ENCODE peak calls at places on chromosomes 1 and 21, in eight cellular contexts. One of them, this sample, is unnamed.

GRCh38 chr1:151574575-151575529 is 34.7 kb downstream of the TUFT1 start:
- DNase-seq in IMR-90: peak; percentile 87
- DNase-seq in cardiac muscle cell: no peak
- DNase-seq in CD8-positive, alpha-beta T cell: no peak
- DNase-seq in neural crest cell: no peak
- DNase-seq in nephron progenitor cell: no peak
- DNase-seq in kidney epithelial cell: no peak
- DNase-seq in fibroblast of villous mesenchyme: peak; percentile 75
- DNase-seq in this sample: peak; percentile 84

GRCh38 chr1:110384581-110385321 is 6.1 kb downstream of the SLC16A4 start:
- DNase-seq in IMR-90: no peak
- DNase-seq in cardiac muscle cell: no peak
- DNase-seq in CD8-positive, alpha-beta T cell: no peak
- DNase-seq in neural crest cell: no peak
- DNase-seq in nephron progenitor cell: no peak
- DNase-seq in kidney epithelial cell: no peak
- DNase-seq in fibroblast of villous mesenchyme: no peak
- DNase-seq in this sample: no peak

GRCh38 chr1:32100359-32100758 is 7.5 kb upstream of the KPNA6 start:
- DNase-seq in IMR-90: no peak
- DNase-seq in cardiac muscle cell: no peak
- DNase-seq in CD8-positive, alpha-beta T cell: no peak
- DNase-seq in neural crest cell: no peak
- DNase-seq in nephron progenitor cell: no peak
- DNase-seq in kidney epithelial cell: no peak
- DNase-seq in fibroblast of villous mesenchyme: peak; percentile 51
- DNase-seq in this sample: peak; percentile 53

GRCh38 chr1:60227581-60228252 is 154.1 kb upstream of the C1orf87 start:
- DNase-seq in IMR-90: peak; percentile 0
- DNase-seq in cardiac muscle cell: no peak
- DNase-seq in CD8-positive, alpha-beta T cell: no peak
- DNase-seq in neural crest cell: no peak
- DNase-seq in nephron progenitor cell: no peak
- DNase-seq in kidney epithelial cell: peak; percentile 1
- DNase-seq in fibroblast of villous mesenchyme: peak; percentile 3
- DNase-seq in this sample: no peak

GRCh38 chr1:179770887-179771502 is 27.9 kb downstream of the FAM163A start:
- DNase-seq in IMR-90: no peak
- DNase-seq in cardiac muscle cell: no peak
- DNase-seq in CD8-positive, alpha-beta T cell: no peak
- DNase-seq in neural crest cell: no peak
- DNase-seq in nephron progenitor cell: no peak
- DNase-seq in kidney epithelial cell: no peak
- DNase-seq in fibroblast of villous mesenchyme: no peak
- DNase-seq in this sample: peak; percentile 24

GRCh38 chr1:222243902-222244301 is 304.0 kb downstream of the HHIPL2 start:
- DNase-seq in IMR-90: peak; percentile 40
- DNase-seq in cardiac muscle cell: no peak
- DNase-seq in CD8-positive, alpha-beta T cell: no peak
- DNase-seq in neural crest cell: no peak
- DNase-seq in nephron progenitor cell: no peak
- DNase-seq in kidney epithelial cell: peak; percentile 5
- DNase-seq in fibroblast of villous mesenchyme: no peak
- DNase-seq in this sample: no peak

GRCh38 chr1:214031267-214031650 is 43.5 kb downstream of the PROX1 start:
- DNase-seq in IMR-90: no peak
- DNase-seq in cardiac muscle cell: peak; percentile 75
- DNase-seq in CD8-positive, alpha-beta T cell: no peak
- DNase-seq in neural crest cell: no peak
- DNase-seq in nephron progenitor cell: no peak
- DNase-seq in kidney epithelial cell: no peak
- DNase-seq in fibroblast of villous mesenchyme: no peak
- DNase-seq in this sample: no peak

GRCh38 chr1:1001057-1001630 is 1.2 kb upstream of the HES4 start:
- DNase-seq in IMR-90: no peak
- DNase-seq in cardiac muscle cell: no peak
- DNase-seq in CD8-positive, alpha-beta T cell: no peak
- DNase-seq in neural crest cell: peak; percentile 38
- DNase-seq in nephron progenitor cell: no peak
- DNase-seq in kidney epithelial cell: no peak
- DNase-seq in fibroblast of villous mesenchyme: no peak
- DNase-seq in this sample: no peak

GRCh38 chr1:3092530-3092929 is 23.5 kb downstream of the PRDM16 start:
- DNase-seq in IMR-90: no peak
- DNase-seq in cardiac muscle cell: no peak
- DNase-seq in CD8-positive, alpha-beta T cell: no peak
- DNase-seq in neural crest cell: no peak
- DNase-seq in nephron progenitor cell: no peak
- DNase-seq in kidney epithelial cell: no peak
- DNase-seq in fibroblast of villous mesenchyme: no peak
- DNase-seq in this sample: no peak

GRCh38 chr1:111364690-111365089 is 62.8 kb downstream of the OVGP1 start:
- DNase-seq in IMR-90: no peak
- DNase-seq in cardiac muscle cell: peak; percentile 73
- DNase-seq in CD8-positive, alpha-beta T cell: no peak
- DNase-seq in neural crest cell: no peak
- DNase-seq in nephron progenitor cell: no peak
- DNase-seq in kidney epithelial cell: no peak
- DNase-seq in fibroblast of villous mesenchyme: no peak
- DNase-seq in this sample: peak; percentile 6

GRCh38 chr1:227934476-227935313 is 13.0 kb downstream of the WNT9A start:
- DNase-seq in IMR-90: peak; percentile 45
- DNase-seq in cardiac muscle cell: no peak
- DNase-seq in CD8-positive, alpha-beta T cell: no peak
- DNase-seq in neural crest cell: no peak
- DNase-seq in nephron progenitor cell: no peak
- DNase-seq in kidney epithelial cell: peak; percentile 25
- DNase-seq in fibroblast of villous mesenchyme: peak; percentile 49
- DNase-seq in this sample: peak; percentile 56

GRCh38 chr1:204376919-204377799 is 17.4 kb upstream of the PLEKHA6 start:
- DNase-seq in IMR-90: no peak
- DNase-seq in cardiac muscle cell: no peak
- DNase-seq in CD8-positive, alpha-beta T cell: no peak
- DNase-seq in neural crest cell: no peak
- DNase-seq in nephron progenitor cell: no peak
- DNase-seq in kidney epithelial cell: no peak
- DNase-seq in fibroblast of villous mesenchyme: no peak
- DNase-seq in this sample: no peak

GRCh38 chr1:3787347-3787710 is 9.0 kb downstream of the LRRC47 start:
- DNase-seq in IMR-90: no peak
- DNase-seq in cardiac muscle cell: no peak
- DNase-seq in CD8-positive, alpha-beta T cell: no peak
- DNase-seq in neural crest cell: no peak
- DNase-seq in nephron progenitor cell: no peak
- DNase-seq in kidney epithelial cell: no peak
- DNase-seq in fibroblast of villous mesenchyme: no peak
- DNase-seq in this sample: no peak

GRCh38 chr21:44711327-44712202 is at the start of gene TSPEAR:
- DNase-seq in IMR-90: no peak
- DNase-seq in cardiac muscle cell: peak; percentile 68
- DNase-seq in CD8-positive, alpha-beta T cell: no peak
- DNase-seq in neural crest cell: no peak
- DNase-seq in nephron progenitor cell: no peak
- DNase-seq in kidney epithelial cell: no peak
- DNase-seq in fibroblast of villous mesenchyme: no peak
- DNase-seq in this sample: no peak

GRCh38 chr21:38740131-38740530 is 65.6 kb upstream of the ETS2 start:
- DNase-seq in IMR-90: peak; percentile 33
- DNase-seq in cardiac muscle cell: no peak
- DNase-seq in CD8-positive, alpha-beta T cell: no peak
- DNase-seq in neural crest cell: no peak
- DNase-seq in nephron progenitor cell: no peak
- DNase-seq in kidney epithelial cell: no peak
- DNase-seq in fibroblast of villous mesenchyme: no peak
- DNase-seq in this sample: no peak

GRCh38 chr1:165857046-165857801 is 29.8 kb downstream of the UCK2 start:
- DNase-seq in IMR-90: peak; percentile 55
- DNase-seq in cardiac muscle cell: no peak
- DNase-seq in CD8-positive, alpha-beta T cell: no peak
- DNase-seq in neural crest cell: no peak
- DNase-seq in nephron progenitor cell: no peak
- DNase-seq in kidney epithelial cell: peak; percentile 54
- DNase-seq in fibroblast of villous mesenchyme: no peak
- DNase-seq in this sample: no peak

GRCh38 chr1:174519845-174520244 is 72.1 kb downstream of the GPR52 start:
- DNase-seq in IMR-90: no peak
- DNase-seq in cardiac muscle cell: no peak
- DNase-seq in CD8-positive, alpha-beta T cell: no peak
- DNase-seq in neural crest cell: no peak
- DNase-seq in nephron progenitor cell: no peak
- DNase-seq in kidney epithelial cell: no peak
- DNase-seq in fibroblast of villous mesenchyme: no peak
- DNase-seq in this sample: no peak

GRCh38 chr1:17280894-17281293 is 27.1 kb upstream of the PADI4 start:
- DNase-seq in IMR-90: no peak
- DNase-seq in cardiac muscle cell: no peak
- DNase-seq in CD8-positive, alpha-beta T cell: no peak
- DNase-seq in neural crest cell: no peak
- DNase-seq in nephron progenitor cell: no peak
- DNase-seq in kidney epithelial cell: no peak
- DNase-seq in fibroblast of villous mesenchyme: no peak
- DNase-seq in this sample: no peak

GRCh38 chr21:16775056-16775455 is 737.8 kb upstream of the CXADR start:
- DNase-seq in IMR-90: no peak
- DNase-seq in cardiac muscle cell: no peak
- DNase-seq in CD8-positive, alpha-beta T cell: no peak
- DNase-seq in neural crest cell: no peak
- DNase-seq in nephron progenitor cell: peak; percentile 3
- DNase-seq in kidney epithelial cell: no peak
- DNase-seq in fibroblast of villous mesenchyme: no peak
- DNase-seq in this sample: no peak

GRCh38 chr1:18711561-18712253 is 81.1 kb downstream of the PAX7 start:
- DNase-seq in IMR-90: no peak
- DNase-seq in cardiac muscle cell: no peak
- DNase-seq in CD8-positive, alpha-beta T cell: no peak
- DNase-seq in neural crest cell: no peak
- DNase-seq in nephron progenitor cell: no peak
- DNase-seq in kidney epithelial cell: no peak
- DNase-seq in fibroblast of villous mesenchyme: no peak
- DNase-seq in this sample: no peak

GRCh38 chr1:213657040-213657439 is 330.7 kb upstream of the PROX1 start:
- DNase-seq in IMR-90: no peak
- DNase-seq in cardiac muscle cell: no peak
- DNase-seq in CD8-positive, alpha-beta T cell: no peak
- DNase-seq in neural crest cell: no peak
- DNase-seq in nephron progenitor cell: no peak
- DNase-seq in kidney epithelial cell: no peak
- DNase-seq in fibroblast of villous mesenchyme: no peak
- DNase-seq in this sample: no peak

GRCh38 chr1:65469889-65470340 is 49.4 kb downstream of the LEPR start:
- DNase-seq in IMR-90: peak; percentile 32
- DNase-seq in cardiac muscle cell: peak; percentile 1
- DNase-seq in CD8-positive, alpha-beta T cell: no peak
- DNase-seq in neural crest cell: no peak
- DNase-seq in nephron progenitor cell: no peak
- DNase-seq in kidney epithelial cell: no peak
- DNase-seq in fibroblast of villous mesenchyme: no peak
- DNase-seq in this sample: peak; percentile 81

GRCh38 chr1:50369830-50370229 is 53.4 kb downstream of the DMRTA2 start:
- DNase-seq in IMR-90: no peak
- DNase-seq in cardiac muscle cell: no peak
- DNase-seq in CD8-positive, alpha-beta T cell: no peak
- DNase-seq in neural crest cell: no peak
- DNase-seq in nephron progenitor cell: no peak
- DNase-seq in kidney epithelial cell: no peak
- DNase-seq in fibroblast of villous mesenchyme: no peak
- DNase-seq in this sample: peak; percentile 6
- TF ChIP-seq CTCF in IMR-90: peak; percentile 20
- TF ChIP-seq CTCF in cardiac muscle cell: peak; percentile 10
- TF ChIP-seq CTCF in CD8-positive, alpha-beta T cell: no peak
- TF ChIP-seq CTCF in neural crest cell: no peak
- TF ChIP-seq CTCF in nephron progenitor cell: no peak
- TF ChIP-seq CTCF in kidney epithelial cell: no peak
- TF ChIP-seq CTCF in fibroblast of villous mesenchyme: peak; percentile 34
- TF ChIP-seq CTCF in this sample: peak; percentile 22

DNA sequence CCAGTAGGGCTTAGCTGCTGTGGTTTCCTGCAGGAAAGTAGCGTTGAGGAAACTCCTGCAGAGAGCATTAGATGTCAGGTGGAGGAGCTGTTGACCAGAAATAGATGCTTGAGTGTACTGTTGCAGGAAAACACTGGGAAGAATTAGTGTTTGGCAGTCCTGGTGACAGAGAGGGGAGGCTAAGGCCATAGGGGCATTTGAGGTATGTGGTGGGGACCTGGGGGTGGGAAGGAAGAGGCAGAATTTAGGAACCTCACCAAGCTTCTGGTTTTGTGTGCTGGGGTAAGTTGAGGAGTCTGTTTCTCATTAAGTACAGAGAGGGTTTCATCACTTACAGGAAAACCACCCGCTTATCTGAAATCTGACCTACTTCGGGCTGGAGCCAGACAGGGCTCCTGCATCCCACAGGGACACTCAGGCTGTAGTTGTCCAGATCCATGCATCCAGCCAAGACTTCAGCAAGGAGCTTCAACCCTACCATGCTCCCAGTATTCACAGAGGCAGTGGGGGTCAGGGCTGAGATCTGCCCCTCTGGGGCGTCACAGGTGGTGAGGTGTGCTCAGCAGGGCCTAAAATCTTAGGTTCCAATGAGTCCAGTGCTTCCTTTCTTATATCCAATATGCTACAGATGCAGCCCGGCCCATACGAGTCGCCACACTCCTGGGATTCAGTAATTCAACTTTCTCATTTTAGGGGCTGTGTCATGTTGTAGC is 15.1 kb downstream of the SH2D2A start:
- DNase-seq in IMR-90: peak; percentile 54
- DNase-seq in cardiac muscle cell: peak; percentile 59
- DNase-seq in CD8-positive, alpha-beta T cell: no peak
- DNase-seq in neural crest cell: no peak
- DNase-seq in nephron progenitor cell: no peak
- DNase-seq in kidney epithelial cell: no peak
- DNase-seq in fibroblast of villous mesenchyme: peak; percentile 96
- DNase-seq in this sample: peak; percentile 47
- TF ChIP-seq CTCF in IMR-90: peak; percentile 19
- TF ChIP-seq CTCF in cardiac muscle cell: peak; percentile 56
- TF ChIP-seq CTCF in CD8-positive, alpha-beta T cell: no peak
- TF ChIP-seq CTCF in neural crest cell: no peak
- TF ChIP-seq CTCF in nephron progenitor cell: no peak
- TF ChIP-seq CTCF in kidney epithelial cell: no peak
- TF ChIP-seq CTCF in fibroblast of villous mesenchyme: peak; percentile 48
- TF ChIP-seq CTCF in this sample: peak; percentile 13

GRCh38 chr1:160360227-160360695 is 6.6 kb upstream of the NHLH1 start:
- DNase-seq in IMR-90: no peak
- DNase-seq in cardiac muscle cell: no peak
- DNase-seq in CD8-positive, alpha-beta T cell: no peak
- DNase-seq in neural crest cell: no peak
- DNase-seq in nephron progenitor cell: no peak
- DNase-seq in kidney epithelial cell: no peak
- DNase-seq in fibroblast of villous mesenchyme: no peak
- DNase-seq in this sample: no peak
- TF ChIP-seq CTCF in IMR-90: no peak
- TF ChIP-seq CTCF in cardiac muscle cell: no peak
- TF ChIP-seq CTCF in CD8-positive, alpha-beta T cell: no peak
- TF ChIP-seq CTCF in neural crest cell: no peak
- TF ChIP-seq CTCF in nephron progenitor cell: no peak
- TF ChIP-seq CTCF in kidney epithelial cell: no peak
- TF ChIP-seq CTCF in fibroblast of villous mesenchyme: no peak
- TF ChIP-seq CTCF in this sample: no peak

DNA sequence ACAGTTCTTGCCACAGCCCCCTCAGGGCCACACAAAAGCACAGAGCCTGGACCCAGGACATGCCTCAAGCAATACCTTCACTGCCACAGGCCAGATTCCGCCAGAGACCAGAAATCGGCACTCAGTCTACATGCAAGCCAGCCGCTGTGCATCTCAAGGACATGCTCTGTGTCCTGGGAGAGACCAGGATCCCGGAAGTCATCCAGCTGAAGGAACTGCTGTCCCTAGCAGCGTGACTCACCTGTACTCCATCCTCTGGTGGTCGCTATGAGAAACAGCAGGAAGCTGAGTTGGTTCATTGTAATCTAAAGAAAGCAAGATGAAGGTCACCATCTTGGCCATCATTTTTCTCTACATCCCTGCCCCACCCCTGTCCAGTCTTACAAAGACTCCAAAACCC is 401 bp downstream of the ITLN1 start:
- DNase-seq in IMR-90: no peak
- DNase-seq in cardiac muscle cell: no peak
- DNase-seq in CD8-positive, alpha-beta T cell: no peak
- DNase-seq in neural crest cell: no peak
- DNase-seq in nephron progenitor cell: no peak
- DNase-seq in kidney epithelial cell: no peak
- DNase-seq in fibroblast of villous mesenchyme: no peak
- DNase-seq in this sample: no peak
- TF ChIP-seq CTCF in IMR-90: no peak
- TF ChIP-seq CTCF in cardiac muscle cell: no peak
- TF ChIP-seq CTCF in CD8-positive, alpha-beta T cell: peak; percentile 35
- TF ChIP-seq CTCF in neural crest cell: peak; percentile 32
- TF ChIP-seq CTCF in nephron progenitor cell: peak; percentile 27
- TF ChIP-seq CTCF in kidney epithelial cell: peak; percentile 16
- TF ChIP-seq CTCF in fibroblast of villous mesenchyme: peak; percentile 2
- TF ChIP-seq CTCF in this sample: no peak

This sample was measured in fibroblast of pulmonary artery.